ENCODE peak calls at places on chromosomes 2 and 18, in eight cellular contexts. R, U, B, D, X, G, J and W are unnamed samples.
A peak's percentile ranks its signal among the peaks of the same experiment; 100 is the strongest.

GRCh38 chr2:33788044-33788443 is 188.9 kb upstream of the FAM98A start:
- DNase-seq in G (no peak), X (no peak), U (no peak), B (no peak), J (no peak), D (no peak), R (no peak), W (no peak)

GRCh38 chr2:68345129-68345875 is 19.8 kb upstream of the PLEK start:
- DNase-seq in U (no peak), G (no peak), B (no peak), R (no peak), X (peak; percentile 7), J (no peak), D (no peak), W (no peak)

GRCh38 chr2:20368706-20369105 is 18.1 kb upstream of the PUM2 start:
- DNase-seq in B (no peak), D (no peak), U (no peak), R (no peak), J (no peak), G (no peak), X (no peak), W (no peak)

GRCh38 chr18:10442551-10442971 is 11.9 kb upstream of the APCDD1 start:
- DNase-seq in D (no peak), B (no peak), R (no peak), U (no peak), J (no peak), X (peak; percentile 16), G (no peak), W (no peak)

GRCh38 chr18:22348521-22349316 is 69.0 kb downstream of the CTAGE1 start:
- DNase-seq in U (peak; percentile 18), J (peak; percentile 78), G (peak; percentile 89), R (no peak), B (peak; percentile 74), X (peak; percentile 68), D (peak; percentile 75), W (no peak)

GRCh38 chr2:97067279-97068004 is 27.2 kb downstream of the FAHD2B start:
- DNase-seq in U (no peak), J (no peak), D (no peak), B (no peak), R (no peak), X (no peak), G (no peak), W (no peak)

GRCh38 chr2:105909215-105909614 is 164.5 kb downstream of the NCK2 start:
- DNase-seq in R (no peak), D (no peak), J (no peak), G (no peak), B (no peak), U (no peak), X (no peak), W (no peak)

GRCh38 chr2:190215620-190216019 is 104.0 kb downstream of the HIBCH start:
- DNase-seq in B (no peak), R (no peak), G (no peak), J (no peak), U (no peak), D (no peak), X (peak; percentile 73), W (no peak)

GRCh38 chr2:110866496-110866895 is 134.1 kb downstream of the ACOXL start:
- DNase-seq in G (no peak), U (no peak), J (no peak), D (no peak), B (no peak), X (peak; percentile 31), R (no peak), W (no peak)

GRCh38 chr2:151575338-151575737 is 158.9 kb downstream of the NEB start:
- DNase-seq in J (no peak), B (no peak), X (no peak), R (no peak), D (no peak), U (no peak), G (no peak), W (no peak)

GRCh38 chr18:2559249-2559648 is 12.1 kb downstream of the METTL4 start:
- DNase-seq in U (no peak), X (no peak), J (no peak), R (no peak), B (no peak), G (no peak), D (no peak), W (no peak)

GRCh38 chr18:2554671-2555070 is 16.6 kb downstream of the METTL4 start:
- DNase-seq in B (no peak), D (no peak), U (no peak), G (no peak), R (no peak), X (no peak), J (no peak), W (no peak)

GRCh38 chr18:2551425-2551824 is 19.9 kb downstream of the METTL4 start:
- DNase-seq in U (no peak), J (no peak), B (no peak), R (no peak), D (no peak), X (no peak), G (no peak), W (no peak)

GRCh38 chr18:2555895-2556294 is 15.4 kb downstream of the METTL4 start:
- DNase-seq in B (no peak), X (no peak), R (no peak), J (no peak), D (no peak), G (no peak), U (no peak), W (no peak)
- H3K4me3 ChIP-seq in B (no peak overlapping the region), X (no peak overlapping the region), R (no peak overlapping the region), J (no peak overlapping the region), D (no peak overlapping the region), G (no peak overlapping the region), U (no peak overlapping the region), W (no peak overlapping the region)

GRCh38 chr18:79890638-79891037 is 60.8 kb downstream of the SLC66A2 start:
- DNase-seq in R (no peak), G (no peak), X (no peak), U (no peak), J (no peak), D (no peak), B (no peak), W (no peak)
- H3K9me3 ChIP-seq in R (peaks cover 4% of the 10 kb centered on the region), G (peaks cover 10% of the 10 kb centered on the region), X (peaks cover 6% of the 10 kb centered on the region), U (peaks cover 20% of the 10 kb centered on the region), J (peaks cover 17% of the 10 kb centered on the region), D (peaks cover 57% of the 10 kb centered on the region), B (peaks cover 4% of the 10 kb centered on the region), W (peaks cover 11% of the 10 kb centered on the region)

DNA sequence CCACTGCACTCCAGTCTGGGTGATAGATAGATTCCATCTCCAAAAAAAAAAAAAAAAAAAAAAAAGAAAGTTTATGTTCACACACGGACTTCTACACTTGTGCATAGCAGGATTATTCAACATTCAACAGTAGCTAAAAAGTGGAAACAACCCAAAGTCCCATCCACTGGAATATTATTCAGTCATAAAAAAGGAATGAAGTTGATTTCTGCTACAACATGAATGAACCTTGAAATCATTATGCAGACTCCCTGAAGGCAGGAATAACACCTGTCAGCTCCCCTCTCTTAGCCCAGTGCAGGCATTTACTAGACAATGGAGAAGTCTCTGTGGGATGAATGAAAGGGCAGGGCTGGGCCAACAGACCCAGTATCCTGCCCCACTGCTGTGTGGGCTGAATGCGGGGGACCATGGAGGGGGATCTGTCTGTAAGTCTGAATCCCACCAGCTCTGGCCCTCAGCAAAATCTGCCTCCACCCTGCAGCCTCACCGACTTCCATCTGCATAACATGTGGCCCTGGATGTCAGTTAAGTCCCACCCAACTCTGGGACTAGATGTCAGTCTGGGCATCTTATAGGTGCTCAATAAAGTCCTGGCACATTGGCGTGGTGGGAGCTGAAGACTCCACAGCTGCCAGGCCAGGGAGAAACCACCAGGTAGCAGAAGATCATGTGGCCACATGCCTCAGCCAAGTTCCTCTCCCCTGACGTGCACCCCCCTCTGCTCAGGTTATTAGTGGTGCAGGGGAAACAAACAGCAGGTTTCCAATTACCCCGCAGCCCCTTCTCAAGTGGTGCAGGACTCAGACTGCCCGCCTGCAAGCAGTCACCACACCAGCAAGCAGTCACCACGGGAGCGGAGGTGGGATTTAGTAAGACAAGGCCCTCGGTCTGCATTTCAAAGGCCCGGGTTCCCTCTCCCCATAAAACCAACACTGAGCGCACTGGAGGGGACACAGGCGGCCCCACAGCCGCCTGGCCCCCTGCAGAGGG is 8.9 kb downstream of the ZFP36L2 start:
- DNase-seq in U (peak; percentile 11), X (peak; percentile 87), J (no peak), R (no peak), D (peak; percentile 54), B (peak; percentile 42), G (no peak), W (no peak)
- H3K4me3 ChIP-seq in U (peak overlapping the region; percentile 37), X (peak overlapping the region; percentile 23), J (no peak overlapping the region), R (peak overlapping the region; percentile 87), D (no peak overlapping the region), B (no peak overlapping the region), G (no peak overlapping the region), W (no peak overlapping the region)

GRCh38 chr2:56681659-56682396 is 498.0 kb downstream of the CCDC85A start:
- DNase-seq in G (no peak), D (no peak), U (no peak), J (no peak), B (no peak), R (no peak), X (no peak), W (no peak)
- H3K9me3 ChIP-seq in G (no peaks in the 10 kb centered on the region), D (no peaks in the 10 kb centered on the region), U (no peaks in the 10 kb centered on the region), J (no peaks in the 10 kb centered on the region), B (no peaks in the 10 kb centered on the region), R (no peaks in the 10 kb centered on the region), X (no peaks in the 10 kb centered on the region), W (no peaks in the 10 kb centered on the region)

GRCh38 chr18:66687635-66688034 is 83.7 kb upstream of the CDH19 start:
- DNase-seq in X (no peak), B (no peak), G (no peak), J (no peak), U (no peak), D (no peak), R (no peak), W (no peak)

GRCh38 chr18:66682855-66683322 is 79.0 kb upstream of the CDH19 start:
- DNase-seq in X (peak; percentile 14), D (no peak), R (no peak), U (no peak), J (no peak), B (no peak), G (no peak), W (no peak)
- H3K4me3 ChIP-seq in X (no peak overlapping the region), D (no peak overlapping the region), R (no peak overlapping the region), U (no peak overlapping the region), J (no peak overlapping the region), B (no peak overlapping the region), G (no peak overlapping the region), W (no peak overlapping the region)

GRCh38 chr2:13462464-13462863 is 745.7 kb downstream of the TRIB2 start:
- DNase-seq in B (no peak), R (no peak), G (no peak), X (no peak), J (no peak), D (no peak), U (no peak), W (no peak)
- H3K9me3 ChIP-seq in B (no peaks in the 10 kb centered on the region), R (no peaks in the 10 kb centered on the region), G (no peaks in the 10 kb centered on the region), X (peaks cover 38% of the 10 kb centered on the region), J (no peaks in the 10 kb centered on the region), D (no peaks in the 10 kb centered on the region), U (no peaks in the 10 kb centered on the region), W (no peaks in the 10 kb centered on the region)